ENCODE peak calls at places on chromosomes 16 and 17, in five cellular contexts. K, D, R, Y and X are unnamed samples.
A peak's percentile ranks its signal among the peaks of the same experiment; 100 is the strongest.

GRCh38 chr17:57679356-57679755 is 65.7 kb downstream of the CCDC182 start:
- DNase-seq in D (no peak), K (no peak), R (no peak), Y (no peak), X (no peak)

GRCh38 chr16:82603784-82604411 is 22.9 kb upstream of the CDH13 start:
- DNase-seq in R (peak; percentile 78), D (no peak), Y (no peak), K (peak; percentile 52), X (peak; percentile 10)

GRCh38 chr17:8847891-8848290 is 19.6 kb downstream of the PIK3R6 start:
- DNase-seq in R (peak; percentile 16), D (no peak), Y (no peak), K (no peak), X (no peak)

GRCh38 chr16:65121870-65122723 is at the start of gene CDH11:
- DNase-seq in R (peak; percentile 70), Y (no peak), K (peak; percentile 55), D (peak; percentile 51), X (no peak)

GRCh38 chr17:10842658-10843057 is 4.8 kb upstream of the PIRT start:
- DNase-seq in K (peak; percentile 48), R (no peak), Y (no peak), D (no peak), X (no peak)

GRCh38 chr17:56997313-56997712 is 19.4 kb downstream of the SCPEP1 start:
- DNase-seq in D (no peak), K (no peak), R (no peak), Y (no peak), X (no peak)

GRCh38 chr16:81121474-81121990 is 25.3 kb upstream of the GCSH start:
- DNase-seq in D (no peak), Y (no peak), K (no peak), R (no peak), X (no peak)

GRCh38 chr16:86584726-86585721 is 6.7 kb downstream of the FOXL1 start:
- DNase-seq in D (no peak), K (no peak), R (no peak), Y (no peak), X (no peak)

GRCh38 chr16:70463235-70463634 is 8.8 kb downstream of the FCSK start:
- DNase-seq in Y (no peak), K (no peak), R (no peak), D (no peak), X (no peak)

GRCh38 chr16:50254072-50254471 is 12.3 kb upstream of the ADCY7 start:
- DNase-seq in R (no peak), K (no peak), Y (no peak), D (no peak), X (no peak)

DNA sequence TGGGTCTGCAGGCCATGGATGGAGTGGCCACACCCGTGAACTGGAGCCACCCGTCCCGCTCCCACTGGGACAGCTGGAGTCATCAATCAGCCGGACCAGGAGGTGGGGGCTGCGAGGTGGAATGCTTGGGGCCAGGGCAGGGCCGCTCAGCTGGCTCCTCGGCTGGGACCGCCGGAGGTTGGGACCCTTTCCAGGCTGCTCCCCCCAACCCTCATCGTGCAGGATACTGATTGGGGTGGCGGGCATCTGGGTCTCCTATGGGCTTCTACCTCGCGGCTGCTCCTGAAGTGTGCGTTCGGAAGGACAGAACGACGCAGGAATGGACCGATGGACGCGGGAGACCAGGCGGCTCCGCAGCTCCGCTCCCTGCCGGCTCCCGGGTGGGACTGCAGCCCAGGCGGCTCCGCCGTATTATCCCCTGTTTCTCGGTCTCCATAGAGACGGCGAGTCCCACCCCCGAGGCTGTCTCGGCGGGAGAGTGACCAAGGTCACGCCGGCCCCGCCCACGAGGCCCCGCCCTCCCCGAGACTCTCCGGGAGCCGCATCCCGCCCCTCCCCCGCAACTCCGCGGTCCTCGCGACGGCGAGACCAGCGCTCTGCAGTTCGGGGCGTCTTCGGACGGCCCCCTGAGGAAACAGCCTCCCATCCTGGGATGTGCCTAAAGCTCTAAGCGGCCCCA is at the start of gene TPPP3:
- DNase-seq in D (peak; percentile 98), R (peak; percentile 86), K (peak; percentile 89), Y (peak; percentile 95), X (peak; percentile 76)
- TF ChIP-seq CTCF in D (peak; percentile 66), R (peak; percentile 76), K (peak; percentile 64), Y (peak; percentile 26), X (peak; percentile 63)

GRCh38 chr17:69523252-69523861 is 108.9 kb downstream of the MAP2K6 start:
- DNase-seq in D (peak; percentile 16), R (peak; percentile 58), Y (no peak), K (no peak), X (peak; percentile 28)
- TF ChIP-seq CTCF in D (peak; percentile 73), R (peak; percentile 78), Y (peak; percentile 22), K (peak; percentile 85), X (peak; percentile 63)

GRCh38 chr17:79746955-79747507 is 16.3 kb downstream of the ENPP7 start:
- DNase-seq in K (no peak), Y (no peak), D (no peak), R (peak; percentile 69), X (no peak)

GRCh38 chr17:79749958-79750357 is 19.2 kb downstream of the ENPP7 start:
- DNase-seq in D (no peak), K (no peak), R (no peak), Y (no peak), X (no peak)

GRCh38 chr17:79747508-79748295 is 17.0 kb downstream of the ENPP7 start:
- DNase-seq in Y (no peak), D (no peak), K (peak; percentile 43), R (peak; percentile 64), X (peak; percentile 24)

GRCh38 chr17:79749156-79749815 is 18.5 kb downstream of the ENPP7 start:
- DNase-seq in K (no peak), D (no peak), R (no peak), Y (no peak), X (no peak)

DNA sequence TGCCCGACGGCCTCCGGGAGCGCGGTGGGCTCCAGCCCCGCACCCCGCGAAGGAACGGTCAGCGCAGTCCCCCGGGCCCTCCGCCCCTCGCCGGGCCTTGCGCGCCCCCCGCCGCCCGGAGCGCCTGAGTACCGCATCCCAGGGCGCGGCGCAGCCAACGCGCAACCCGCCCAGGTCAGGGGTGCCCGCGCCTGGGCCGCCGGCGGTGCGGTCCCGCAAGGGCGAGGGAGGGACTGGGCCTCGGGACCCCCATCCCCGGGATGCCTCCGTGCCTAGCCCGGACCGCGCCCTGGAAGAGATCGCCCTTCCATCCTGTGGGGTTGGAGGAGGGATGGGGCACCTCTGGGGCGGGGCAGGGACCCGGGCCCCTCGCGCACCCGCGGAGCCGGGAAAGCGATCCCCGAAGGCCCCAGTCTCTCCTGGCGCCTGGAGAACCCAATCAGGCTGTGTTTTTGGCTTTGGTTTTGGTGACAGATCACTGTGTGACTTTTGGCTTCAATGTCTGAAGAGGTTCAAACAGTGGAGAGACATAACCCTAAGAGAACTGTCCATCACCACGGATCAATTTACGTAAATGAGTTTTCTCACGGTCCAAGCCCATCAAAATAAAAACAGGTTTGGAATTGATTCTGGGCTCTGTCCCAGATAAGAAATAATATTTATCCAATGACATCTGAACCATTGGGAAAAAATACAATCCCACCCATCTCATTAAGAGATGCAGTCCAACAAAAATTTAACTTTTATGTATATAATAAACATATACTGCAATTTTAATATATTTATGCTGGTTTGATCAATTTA is 17.8 kb downstream of the ENPP7 start:
- DNase-seq in K (no peak), Y (no peak), D (no peak), R (no peak), X (no peak)
- TF ChIP-seq CTCF in K (no peak), Y (no peak), D (no peak), R (no peak), X (no peak)

DNA sequence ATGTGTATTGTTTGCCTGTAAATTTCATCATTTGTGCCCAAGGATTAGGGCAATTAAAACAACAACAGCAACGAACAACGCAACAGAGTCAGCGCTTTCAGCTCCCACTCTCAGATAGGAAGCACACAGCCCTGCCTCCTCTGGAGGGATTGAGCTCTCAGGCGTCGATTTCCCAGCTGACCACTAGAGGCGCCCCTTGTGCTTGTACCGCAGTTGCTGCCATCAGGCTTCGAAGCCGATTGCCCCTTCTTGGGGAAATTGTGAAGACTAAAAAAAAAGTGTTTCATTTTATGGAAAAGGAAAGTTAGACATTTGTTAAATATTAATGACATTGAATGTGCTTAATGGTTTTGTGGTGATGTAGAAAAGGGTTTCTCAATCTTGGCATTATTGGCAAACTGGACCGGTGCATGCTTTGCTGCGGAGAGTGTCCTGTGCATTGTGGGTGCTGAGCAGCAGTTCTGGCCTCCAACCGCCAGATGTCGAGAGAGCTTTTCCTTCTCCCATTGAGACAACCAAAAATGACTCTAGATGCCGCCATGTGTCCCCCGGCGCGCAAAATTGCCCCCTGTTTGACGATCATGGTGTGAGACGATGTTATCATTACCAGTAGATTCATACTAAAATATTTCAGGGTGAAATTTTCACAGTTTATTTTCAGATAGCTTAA is 650.4 kb upstream of the RBFOX1 start:
- DNase-seq in R (peak; percentile 83), Y (no peak), K (no peak), D (peak; percentile 61), X (peak; percentile 39)
- TF ChIP-seq CTCF in R (peak; percentile 94), Y (peak; percentile 15), K (peak; percentile 69), D (peak; percentile 78), X (peak; percentile 76)

DNA sequence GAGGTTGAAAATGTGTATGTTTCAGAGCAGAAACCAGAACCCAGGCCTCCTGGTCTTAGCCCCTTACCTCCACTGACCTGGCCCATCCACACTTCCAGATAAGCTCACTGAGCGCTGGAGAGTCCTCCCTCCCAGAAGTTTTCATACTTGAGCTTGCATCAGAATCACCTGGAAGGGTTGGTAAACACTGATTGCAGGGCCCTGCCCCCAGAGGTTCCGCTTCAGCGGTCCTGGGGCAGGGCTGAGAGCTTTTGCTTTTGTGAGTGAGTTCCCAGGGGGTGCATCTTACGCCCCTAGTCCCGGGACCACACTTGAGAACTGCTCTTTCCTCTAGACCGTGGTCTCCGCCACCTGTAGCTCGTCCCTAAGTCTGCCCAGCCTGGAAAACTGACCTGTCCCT is 20.6 kb downstream of the TTYH2 start:
- DNase-seq in R (no peak), Y (no peak), D (no peak), K (no peak), X (no peak)
- TF ChIP-seq CTCF in R (no peak), Y (no peak), D (no peak), K (no peak), X (no peak)

GRCh38 chr17:16920628-16921020 is 51.3 kb downstream of the TNFRSF13B start:
- DNase-seq in Y (peak; percentile 38), D (no peak), R (no peak), K (peak; percentile 3), X (no peak)

GRCh38 chr17:16923904-16924700 is 47.8 kb downstream of the TNFRSF13B start:
- DNase-seq in Y (peak; percentile 66), K (peak; percentile 22), R (peak; percentile 29), D (no peak), X (no peak)

GRCh38 chr17:16923097-16923903 is 48.6 kb downstream of the TNFRSF13B start:
- DNase-seq in R (no peak), Y (peak; percentile 61), D (no peak), K (peak; percentile 20), X (no peak)

GRCh38 chr17:16924701-16925440 is 47.0 kb downstream of the TNFRSF13B start:
- DNase-seq in Y (peak; percentile 54), D (no peak), R (no peak), K (peak; percentile 17), X (no peak)

DNA sequence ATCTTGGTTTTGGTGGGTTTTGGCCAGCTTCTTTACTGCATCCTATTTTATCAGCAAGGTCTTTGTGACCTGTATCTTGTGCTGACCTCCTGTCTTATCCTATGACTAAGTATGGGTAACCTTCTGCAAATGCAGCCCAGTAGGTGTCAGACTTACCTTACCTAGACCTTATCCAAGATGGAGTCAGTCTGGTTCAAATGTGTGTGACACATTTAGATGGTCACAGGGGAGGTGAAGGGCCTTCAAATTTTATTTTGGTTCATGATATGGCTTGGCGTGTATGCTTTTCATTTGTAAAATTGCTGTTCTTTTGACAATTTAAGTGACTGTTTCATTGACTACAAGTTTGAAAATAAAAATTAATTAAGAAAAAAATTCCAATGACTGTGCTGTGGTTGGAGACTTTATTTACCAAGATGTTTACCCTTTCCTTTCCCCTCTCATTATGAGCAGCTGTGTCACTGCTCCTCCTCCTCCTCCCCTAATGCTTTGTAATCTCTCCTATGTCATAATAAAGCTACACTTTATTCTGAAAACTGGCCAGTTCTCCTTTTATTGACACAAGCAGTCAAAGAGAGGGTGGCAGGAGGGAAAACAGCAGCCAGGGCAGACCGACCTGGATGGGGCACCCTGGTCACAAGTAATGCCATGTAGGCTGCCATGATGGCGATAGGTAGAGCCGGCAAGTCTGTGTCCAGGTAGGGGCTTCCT is 49.4 kb downstream of the TNFRSF13B start:
- DNase-seq in D (no peak), K (no peak), Y (peak; percentile 1), R (no peak), X (peak; percentile 20)
- TF ChIP-seq CTCF in D (peak; percentile 13), K (no peak), Y (no peak), R (peak; percentile 25), X (no peak)